ENCODE peak calls at places on chromosomes 5 and 9, in six cellular contexts. T is NCI-H774, F is HEK293T, Q is AG04450, H is heart left ventricle, Z is germinal center. S is an unnamed sample.

GRCh38 chr9:36803951-36804350 is 230.1 kb downstream of the PAX5 start:
- DNase-seq in H (no peak), F (no peak), Z (no peak), T (no peak), Q (no peak), S (no peak)

GRCh38 chr9:74887041-74887980 is at the start of gene TRPM6:
- DNase-seq in Q (peak; percentile 13), Z (peak; percentile 9), T (peak; percentile 73), F (peak; percentile 63), H (peak; percentile 77), S (peak; percentile 60)

GRCh38 chr5:93078082-93079038 is 502.7 kb downstream of the NR2F1-AS1 start:
- DNase-seq in Q (peak; percentile 43), H (peak; percentile 65), T (peak; percentile 40), Z (no peak), F (no peak), S (peak; percentile 29)

GRCh38 chr5:142807378-142807911 is 37.3 kb downstream of the ARHGAP26 start:
- DNase-seq in H (no peak), Q (no peak), F (no peak), Z (peak; percentile 56), T (no peak), S (no peak)

GRCh38 chr9:123660691-123661090 is 269.2 kb downstream of the DENND1A start:
- DNase-seq in T (no peak), F (no peak), Z (no peak), H (no peak), Q (no peak), S (no peak)

GRCh38 chr9:73845954-73846690 is 651.0 kb upstream of the RORB start:
- DNase-seq in H (no peak), F (no peak), Z (no peak), T (no peak), Q (no peak), S (no peak)

GRCh38 chr9:6680797-6681146 is 35.2 kb upstream of the GLDC start:
- DNase-seq in F (no peak), T (peak; percentile 73), Q (no peak), H (peak; percentile 34), Z (peak; percentile 68), S (peak; percentile 71)

GRCh38 chr9:132216861-132217655 is 55.2 kb downstream of the NTNG2 start:
- DNase-seq in T (no peak), Z (no peak), H (no peak), F (no peak), Q (no peak), S (no peak)

GRCh38 chr5:137289856-137290255 is 209.3 kb downstream of the SPOCK1 start:
- DNase-seq in H (no peak), F (no peak), Q (no peak), Z (no peak), T (no peak), S (no peak)

GRCh38 chr9:105070176-105070575 is 142.2 kb upstream of the ABCA1 start:
- DNase-seq in Q (no peak), H (no peak), Z (no peak), T (no peak), F (no peak), S (no peak)

GRCh38 chr5:65066385-65066784 is 297.7 kb downstream of the CWC27 start:
- DNase-seq in F (no peak), Z (peak; percentile 37), T (no peak), H (no peak), Q (no peak), S (no peak)

GRCh38 chr5:140258016-140258415 is 44.9 kb downstream of the PFDN1 start:
- DNase-seq in Z (no peak), T (no peak), Q (no peak), F (no peak), H (no peak), S (no peak)

GRCh38 chr5:177306674-177307543 is 3.3 kb downstream of the PRELID1 start:
- DNase-seq in Q (no peak), H (no peak), Z (no peak), F (no peak), T (no peak), S (no peak)

GRCh38 chr9:116491659-116492058 is 195.4 kb upstream of the TRIM32 start:
- DNase-seq in T (no peak), F (no peak), Q (peak; percentile 21), Z (no peak), H (no peak), S (no peak)

GRCh38 chr5:56278267-56278826 is 45.2 kb upstream of the ANKRD55 start:
- DNase-seq in H (no peak), Z (no peak), Q (peak; percentile 92), F (no peak), T (no peak), S (no peak)

GRCh38 chr5:175814676-175815075 is 56.7 kb upstream of the CPLX2 start:
- DNase-seq in T (no peak), F (no peak), H (no peak), Z (no peak), Q (peak; percentile 45), S (peak; percentile 67)

GRCh38 chr5:57777174-57777581 is 294.6 kb upstream of the ACTBL2 start:
- DNase-seq in Q (no peak), H (no peak), T (no peak), Z (no peak), F (no peak), S (no peak)

GRCh38 chr5:50595199-50595598 is 71.2 kb upstream of the PARP8 start:
- DNase-seq in T (no peak), Z (no peak), F (no peak), Q (peak; percentile 78), H (no peak), S (no peak)

GRCh38 chr9:112754578-112754977 is 4.0 kb downstream of the SNX30 start:
- DNase-seq in H (no peak), T (no peak), Z (no peak), F (no peak), Q (no peak), S (no peak)

GRCh38 chr9:134895103-134895502 is 14.5 kb downstream of the FCN2 start:
- DNase-seq in Z (no peak), H (no peak), F (no peak), T (no peak), Q (no peak), S (no peak)

GRCh38 chr5:25849270-25849669 is 1189.1 kb downstream of the CDH9 start:
- DNase-seq in T (no peak), H (no peak), F (no peak), Q (no peak), Z (no peak), S (no peak)

GRCh38 chr5:178312900-178313299 is 80.3 kb upstream of the PHYKPL start:
- DNase-seq in H (no peak), F (no peak), Q (no peak), T (no peak), Z (no peak), S (no peak)

GRCh38 chr9:34518110-34518616 is 4.6 kb downstream of the ENHO start:
- DNase-seq in H (no peak), Q (no peak), Z (no peak), F (no peak), T (no peak), S (no peak)

GRCh38 chr9:137393176-137394150 is 29.5 kb downstream of the EXD3 start:
- DNase-seq in T (no peak), F (no peak), Z (no peak), H (no peak), Q (no peak), S (no peak)

GRCh38 chr9:38622083-38622674 is 1.8 kb upstream of the ANKRD18A start:
- DNase-seq in H (no peak), F (no peak), T (peak; percentile 49), Z (no peak), Q (no peak), S (peak; percentile 64)

GRCh38 chr5:17440766-17441165 is 57.3 kb upstream of the TAF11L2 start:
- DNase-seq in H (no peak), Z (no peak), Q (no peak), F (no peak), T (no peak), S (no peak)

GRCh38 chr9:111036068-111036789 is 2.0 kb downstream of the LPAR1 start:
- DNase-seq in H (peak; percentile 34), Z (no peak), F (peak; percentile 61), Q (no peak), T (no peak), S (peak; percentile 69)

GRCh38 chr9:70962761-70963445 is 158.5 kb downstream of the TRPM3 start:
- DNase-seq in Q (no peak), T (no peak), H (no peak), Z (no peak), F (no peak), S (no peak)

GRCh38 chr5:10701567-10702039 is 59.4 kb downstream of the DAP start:
- DNase-seq in T (peak; percentile 13), H (peak; percentile 40), F (peak; percentile 57), Q (no peak), Z (peak; percentile 61), S (peak; percentile 76)

GRCh38 chr9:136728548-136729123 is 14.1 kb downstream of the LCN10 start:
- DNase-seq in H (no peak), Z (no peak), F (peak; percentile 34), T (no peak), Q (no peak), S (peak; percentile 77)

GRCh38 chr9:106668534-106668933 is 194.4 kb upstream of the ZNF462 start:
- DNase-seq in T (no peak), Q (no peak), H (no peak), F (no peak), Z (no peak), S (no peak)